ENCODE peak calls at places on chromosomes 12 and 14, in ten cellular contexts. K is OCI-LY7, R is uterus, Y is pancreas, Z is hepatocyte, G is tibial nerve, C is PC-3, B is psoas muscle, O is IMR-90, P is left ventricle myocardium inferior. X is an unnamed sample.

GRCh38 chr14:22531451-22532344 is 57.3 kb downstream of the DAD1 start:
- DNase-seq in O (no peak), Z (no peak), B (no peak), C (no peak), R (no peak), P (no peak), K (peak; percentile 79), Y (no peak), G (no peak), X (no peak)

GRCh38 chr12:76891609-76892008 is 12.8 kb upstream of the CSRP2 start:
- DNase-seq in C (no peak), G (no peak), O (no peak), B (no peak), R (no peak), Y (no peak), Z (no peak), P (no peak), K (no peak), X (no peak)

GRCh38 chr12:110307372-110307771 is 26.3 kb downstream of the ATP2A2 start:
- DNase-seq in C (no peak), P (no peak), B (no peak), K (no peak), Z (no peak), Y (no peak), R (no peak), O (no peak), G (no peak), X (no peak)

GRCh38 chr12:3273409-3273853 is 196.3 kb downstream of the TSPAN9 start:
- DNase-seq in G (no peak), C (peak; percentile 67), R (no peak), O (peak; percentile 49), P (no peak), Z (no peak), K (no peak), B (no peak), Y (no peak), X (no peak)

GRCh38 chr12:109763201-109763841 is 49.7 kb downstream of the FAM222A start:
- DNase-seq in O (peak; percentile 58), G (no peak), P (no peak), K (no peak), C (peak; percentile 88), Z (no peak), R (no peak), Y (no peak), B (peak; percentile 20), X (no peak)

GRCh38 chr14:98993818-98994217 is 278.2 kb downstream of the BCL11B start:
- DNase-seq in R (no peak), G (no peak), O (no peak), C (no peak), B (no peak), Z (no peak), P (no peak), K (no peak), Y (no peak), X (no peak)

GRCh38 chr14:21069388-21070082 is 569 bp upstream of the ARHGEF40 start:
- DNase-seq in K (no peak), O (peak; percentile 29), C (no peak), G (peak; percentile 39), Z (peak; percentile 55), R (peak; percentile 54), Y (peak; percentile 61), P (peak; percentile 61), B (no peak), X (peak; percentile 60)

GRCh38 chr12:90543841-90544240 is 411.1 kb downstream of the CCER1 start:
- DNase-seq in C (peak; percentile 83), O (peak; percentile 66), B (no peak), K (no peak), P (no peak), Y (no peak), Z (no peak), R (no peak), G (no peak), X (no peak)

GRCh38 chr14:93706360-93706955 is 81.8 kb downstream of the PRIMA1 start:
- DNase-seq in C (no peak), P (no peak), O (no peak), K (no peak), G (no peak), R (no peak), B (no peak), Y (no peak), Z (no peak), X (no peak)

GRCh38 chr14:105075364-105076295 is 10.4 kb upstream of the GPR132 start:
- DNase-seq in Y (peak; percentile 26), K (no peak), G (no peak), B (peak; percentile 74), P (peak; percentile 68), R (no peak), Z (peak; percentile 65), O (peak; percentile 52), C (no peak), X (no peak)

GRCh38 chr14:68784298-68784910 is 8.5 kb downstream of the ZFP36L1 start:
- DNase-seq in Y (peak; percentile 92), Z (peak; percentile 92), B (peak; percentile 69), G (no peak), C (peak; percentile 50), O (no peak), R (peak; percentile 50), P (no peak), K (no peak), X (no peak)

GRCh38 chr14:57897148-57897547 is 31.3 kb upstream of the SLC35F4 start:
- DNase-seq in R (no peak), G (no peak), Z (no peak), O (no peak), P (no peak), B (no peak), C (no peak), Y (no peak), K (no peak), X (no peak)

GRCh38 chr12:11968041-11968383 is 102.7 kb upstream of the BCL2L14 start:
- DNase-seq in G (no peak), Y (no peak), Z (no peak), P (no peak), C (no peak), K (no peak), B (no peak), R (peak; percentile 21), O (no peak), X (no peak)

GRCh38 chr14:33073023-33073422 is 134.3 kb downstream of the NPAS3 start:
- DNase-seq in K (no peak), R (no peak), Y (no peak), B (no peak), O (no peak), C (peak; percentile 53), G (no peak), Z (no peak), P (no peak), X (no peak)

GRCh38 chr12:106126441-106127288 is 12.1 kb downstream of the NUAK1 start:
- DNase-seq in K (no peak), O (peak; percentile 80), Y (no peak), R (peak; percentile 67), B (no peak), Z (peak; percentile 57), C (peak; percentile 98), P (no peak), G (no peak), X (no peak)

GRCh38 chr12:86260183-86260582 is 4.0 kb upstream of the MGAT4C start:
- DNase-seq in Y (no peak), K (no peak), Z (no peak), G (no peak), B (no peak), C (no peak), P (no peak), O (no peak), R (no peak), X (no peak)

GRCh38 chr12:86261606-86262005 is 5.4 kb upstream of the MGAT4C start:
- DNase-seq in Y (no peak), Z (no peak), B (no peak), P (no peak), O (no peak), G (no peak), R (no peak), C (no peak), K (no peak), X (no peak)

GRCh38 chr12:86264451-86265328 is 8.5 kb upstream of the MGAT4C start:
- DNase-seq in P (peak; percentile 12), G (no peak), R (no peak), Z (peak; percentile 17), B (peak; percentile 37), K (no peak), O (no peak), Y (peak; percentile 78), C (peak; percentile 68), X (no peak)

GRCh38 chr12:86261142-86261541 is 5.0 kb upstream of the MGAT4C start:
- DNase-seq in Y (no peak), K (no peak), P (no peak), B (no peak), C (peak; percentile 24), G (no peak), Z (no peak), O (peak; percentile 41), R (no peak), X (no peak)

GRCh38 chr12:86265329-86265695 is 9.1 kb upstream of the MGAT4C start:
- DNase-seq in C (no peak), P (no peak), O (no peak), B (no peak), K (no peak), G (no peak), Z (no peak), R (no peak), Y (no peak), X (no peak)
- H3K4me3 ChIP-seq in C (peak overlapping the region; percentile 63), P (no peak overlapping the region), O (no peak overlapping the region), B (no peak overlapping the region), K (no peak overlapping the region), G (no peak overlapping the region), Z (no peak overlapping the region), R (no peak overlapping the region), Y (peak overlapping the region; percentile 53), X (peak overlapping the region; percentile 30)

DNA sequence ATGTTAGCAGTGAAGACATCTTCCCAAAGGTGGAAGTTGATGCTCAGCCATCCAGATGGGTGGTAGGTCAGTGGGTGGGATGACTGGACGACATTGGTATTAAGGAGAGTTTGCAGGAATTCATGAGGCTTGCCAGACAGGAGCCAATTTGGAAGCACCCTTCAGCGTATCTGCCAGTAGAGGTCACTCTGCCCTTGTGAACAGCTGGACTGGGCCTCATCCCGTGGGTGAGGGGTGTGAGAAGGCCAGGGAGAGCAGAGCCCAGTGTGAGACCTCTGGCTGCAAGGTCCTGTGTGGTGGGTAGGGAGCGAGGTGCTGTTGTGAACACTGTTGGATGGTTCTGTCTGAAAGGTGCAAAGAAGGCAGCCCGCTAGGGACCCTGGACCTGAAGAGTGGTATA is 37.7 kb downstream of the SLC5A8 start:
- DNase-seq in B (no peak), R (no peak), C (no peak), Y (peak; percentile 8), P (no peak), G (no peak), K (peak; percentile 3), O (peak; percentile 10), Z (peak; percentile 9), X (no peak)
- TF ChIP-seq CTCF in B (no peak), R (no peak), C (peak; percentile 30), Y (no peak), P (no peak), G (no peak), K (peak; percentile 42), O (no peak), Z (no peak), X (no peak)

GRCh38 chr12:78865297-78865955 is 852 bp downstream of the SYT1 start:
- DNase-seq in P (no peak), Y (no peak), K (no peak), O (no peak), Z (no peak), C (no peak), G (no peak), R (no peak), B (no peak), X (no peak)
- H3K27ac ChIP-seq in P (no peak overlapping the region), Y (no peak overlapping the region), K (no peak overlapping the region), O (no peak overlapping the region), Z (no peak overlapping the region), C (no peak overlapping the region), G (no peak overlapping the region), R (peak overlapping the region; percentile 68), B (no peak overlapping the region), X (peak overlapping the region; percentile 83)

GRCh38 chr12:42130670-42131402 is 13.8 kb downstream of the GXYLT1 start:
- DNase-seq in Y (no peak), R (peak; percentile 40), C (peak; percentile 55), G (no peak), B (peak; percentile 65), Z (no peak), P (no peak), O (peak; percentile 64), K (no peak), X (no peak)
- H3K4me3 ChIP-seq in Y (no peak overlapping the region), R (no peak overlapping the region), C (peak overlapping the region; percentile 51), G (no peak overlapping the region), B (no peak overlapping the region), Z (no peak overlapping the region), P (no peak overlapping the region), O (peak overlapping the region; percentile 22), K (no peak overlapping the region), X (no peak overlapping the region)

X was measured in dorsolateral prefrontal cortex.